ENCODE peak calls at places on chromosome 16, in six cellular contexts. One of them, this sample, is unnamed.

GRCh38 chr16:1279945-1280589 is 24.2 kb downstream of the TPSD1 start:
- DNase-seq in IMR-90: no peak
- DNase-seq in H1: no peak
- DNase-seq in neuronal stem cell: no peak
- DNase-seq in mesenchymal stem cell: no peak
- DNase-seq in trophoblast cell: no peak
- DNase-seq in this sample: no peak

GRCh38 chr16:578870-579405 is 9.2 kb downstream of the PIGQ start:
- DNase-seq in IMR-90: peak; percentile 65
- DNase-seq in H1: peak; percentile 94
- DNase-seq in neuronal stem cell: peak; percentile 71
- DNase-seq in mesenchymal stem cell: peak; percentile 82
- DNase-seq in trophoblast cell: peak; percentile 80
- DNase-seq in this sample: peak; percentile 85

GRCh38 chr16:85330694-85331188 is 218.5 kb upstream of the CIBAR2 start:
- DNase-seq in IMR-90: peak; percentile 86
- DNase-seq in H1: no peak
- DNase-seq in neuronal stem cell: peak; percentile 67
- DNase-seq in mesenchymal stem cell: peak; percentile 97
- DNase-seq in trophoblast cell: peak; percentile 27
- DNase-seq in this sample: peak; percentile 85

GRCh38 chr16:22789281-22789945 is 24.5 kb upstream of the HS3ST2 start:
- DNase-seq in IMR-90: no peak
- DNase-seq in H1: no peak
- DNase-seq in neuronal stem cell: no peak
- DNase-seq in mesenchymal stem cell: no peak
- DNase-seq in trophoblast cell: peak; percentile 47
- DNase-seq in this sample: no peak

GRCh38 chr16:17356243-17356933 is 114.4 kb downstream of the XYLT1 start:
- DNase-seq in IMR-90: no peak
- DNase-seq in H1: no peak
- DNase-seq in neuronal stem cell: no peak
- DNase-seq in mesenchymal stem cell: no peak
- DNase-seq in trophoblast cell: no peak
- DNase-seq in this sample: no peak

GRCh38 chr16:80092686-80093085 is 448.1 kb upstream of the DYNLRB2 start:
- DNase-seq in IMR-90: no peak
- DNase-seq in H1: no peak
- DNase-seq in neuronal stem cell: no peak
- DNase-seq in mesenchymal stem cell: no peak
- DNase-seq in trophoblast cell: peak; percentile 79
- DNase-seq in this sample: no peak

GRCh38 chr16:85365120-85365519 is 248.0 kb upstream of the GSE1 start:
- DNase-seq in IMR-90: no peak
- DNase-seq in H1: no peak
- DNase-seq in neuronal stem cell: no peak
- DNase-seq in mesenchymal stem cell: peak; percentile 46
- DNase-seq in trophoblast cell: peak; percentile 27
- DNase-seq in this sample: peak; percentile 47

GRCh38 chr16:27726621-27727275 is 176.8 kb downstream of the KATNIP start:
- DNase-seq in IMR-90: peak; percentile 53
- DNase-seq in H1: no peak
- DNase-seq in neuronal stem cell: no peak
- DNase-seq in mesenchymal stem cell: no peak
- DNase-seq in trophoblast cell: peak; percentile 88
- DNase-seq in this sample: no peak

GRCh38 chr16:11258553-11259287 is 2.7 kb upstream of the SOCS1 start:
- DNase-seq in IMR-90: no peak
- DNase-seq in H1: no peak
- DNase-seq in neuronal stem cell: no peak
- DNase-seq in mesenchymal stem cell: no peak
- DNase-seq in trophoblast cell: no peak
- DNase-seq in this sample: no peak

GRCh38 chr16:88747588-88748301 is 37.3 kb downstream of the PIEZO1 start:
- DNase-seq in IMR-90: no peak
- DNase-seq in H1: peak; percentile 87
- DNase-seq in neuronal stem cell: no peak
- DNase-seq in mesenchymal stem cell: peak; percentile 41
- DNase-seq in trophoblast cell: no peak
- DNase-seq in this sample: peak; percentile 83

GRCh38 chr16:57071840-57072541 is 20.4 kb upstream of the CPNE2 start:
- DNase-seq in IMR-90: peak; percentile 62
- DNase-seq in H1: no peak
- DNase-seq in neuronal stem cell: no peak
- DNase-seq in mesenchymal stem cell: peak; percentile 14
- DNase-seq in trophoblast cell: no peak
- DNase-seq in this sample: no peak

GRCh38 chr16:58378401-58378800 is 13.9 kb upstream of the GINS3 start:
- DNase-seq in IMR-90: no peak
- DNase-seq in H1: no peak
- DNase-seq in neuronal stem cell: no peak
- DNase-seq in mesenchymal stem cell: no peak
- DNase-seq in trophoblast cell: no peak
- DNase-seq in this sample: no peak

GRCh38 chr16:46727184-46727583 is 21.0 kb downstream of the MYLK3 start:
- DNase-seq in IMR-90: no peak
- DNase-seq in H1: no peak
- DNase-seq in neuronal stem cell: no peak
- DNase-seq in mesenchymal stem cell: no peak
- DNase-seq in trophoblast cell: no peak
- DNase-seq in this sample: no peak

GRCh38 chr16:23742761-23743160 is 12.1 kb upstream of the CHP2 start:
- DNase-seq in IMR-90: no peak
- DNase-seq in H1: no peak
- DNase-seq in neuronal stem cell: no peak
- DNase-seq in mesenchymal stem cell: no peak
- DNase-seq in trophoblast cell: no peak
- DNase-seq in this sample: no peak

GRCh38 chr16:71373073-71373472 is 14.6 kb downstream of the CALB2 start:
- DNase-seq in IMR-90: peak; percentile 12
- DNase-seq in H1: no peak
- DNase-seq in neuronal stem cell: no peak
- DNase-seq in mesenchymal stem cell: peak; percentile 12
- DNase-seq in trophoblast cell: no peak
- DNase-seq in this sample: no peak

GRCh38 chr16:75471723-75472634 is 7.5 kb upstream of the TMEM170A start:
- DNase-seq in IMR-90: peak; percentile 64
- DNase-seq in H1: no peak
- DNase-seq in neuronal stem cell: peak; percentile 46
- DNase-seq in mesenchymal stem cell: peak; percentile 72
- DNase-seq in trophoblast cell: peak; percentile 45
- DNase-seq in this sample: peak; percentile 62

GRCh38 chr16:78918805-78919204 is 681.7 kb downstream of the MAF start:
- DNase-seq in IMR-90: no peak
- DNase-seq in H1: no peak
- DNase-seq in neuronal stem cell: no peak
- DNase-seq in mesenchymal stem cell: no peak
- DNase-seq in trophoblast cell: no peak
- DNase-seq in this sample: no peak

GRCh38 chr16:70693231-70693671 is 7.4 kb upstream of the MTSS2 start:
- DNase-seq in IMR-90: no peak
- DNase-seq in H1: no peak
- DNase-seq in neuronal stem cell: no peak
- DNase-seq in mesenchymal stem cell: peak; percentile 66
- DNase-seq in trophoblast cell: peak; percentile 73
- DNase-seq in this sample: no peak

GRCh38 chr16:78402797-78403196 is 303.3 kb downstream of the WWOX start:
- DNase-seq in IMR-90: no peak
- DNase-seq in H1: no peak
- DNase-seq in neuronal stem cell: no peak
- DNase-seq in mesenchymal stem cell: no peak
- DNase-seq in trophoblast cell: no peak
- DNase-seq in this sample: no peak

GRCh38 chr16:8928467-8928957 is 35.2 kb downstream of the USP7 start:
- DNase-seq in IMR-90: peak; percentile 60
- DNase-seq in H1: no peak
- DNase-seq in neuronal stem cell: no peak
- DNase-seq in mesenchymal stem cell: peak; percentile 52
- DNase-seq in trophoblast cell: no peak
- DNase-seq in this sample: no peak

GRCh38 chr16:15608398-15609285 is 34.3 kb downstream of the MARF1 start:
- DNase-seq in IMR-90: peak; percentile 60
- DNase-seq in H1: no peak
- DNase-seq in neuronal stem cell: no peak
- DNase-seq in mesenchymal stem cell: peak; percentile 64
- DNase-seq in trophoblast cell: no peak
- DNase-seq in this sample: no peak

GRCh38 chr16:68286153-68287074 is 22.1 kb downstream of the SLC7A6 start:
- DNase-seq in IMR-90: no peak
- DNase-seq in H1: no peak
- DNase-seq in neuronal stem cell: no peak
- DNase-seq in mesenchymal stem cell: no peak
- DNase-seq in trophoblast cell: no peak
- DNase-seq in this sample: no peak

GRCh38 chr16:55901756-55902155 is 26.6 kb upstream of the CES5A start:
- DNase-seq in IMR-90: no peak
- DNase-seq in H1: peak; percentile 17
- DNase-seq in neuronal stem cell: no peak
- DNase-seq in mesenchymal stem cell: no peak
- DNase-seq in trophoblast cell: no peak
- DNase-seq in this sample: no peak

GRCh38 chr16:29012913-29013641 is 28.2 kb downstream of the LAT start:
- DNase-seq in IMR-90: peak; percentile 4
- DNase-seq in H1: no peak
- DNase-seq in neuronal stem cell: no peak
- DNase-seq in mesenchymal stem cell: no peak
- DNase-seq in trophoblast cell: no peak
- DNase-seq in this sample: no peak

GRCh38 chr16:10242076-10242475 is 59.8 kb upstream of the GRIN2A start:
- DNase-seq in IMR-90: no peak
- DNase-seq in H1: no peak
- DNase-seq in neuronal stem cell: no peak
- DNase-seq in mesenchymal stem cell: no peak
- DNase-seq in trophoblast cell: no peak
- DNase-seq in this sample: no peak

GRCh38 chr16:10242916-10243315 is 60.7 kb upstream of the GRIN2A start:
- DNase-seq in IMR-90: no peak
- DNase-seq in H1: no peak
- DNase-seq in neuronal stem cell: no peak
- DNase-seq in mesenchymal stem cell: no peak
- DNase-seq in trophoblast cell: no peak
- DNase-seq in this sample: no peak

GRCh38 chr16:10245002-10245401 is 62.8 kb upstream of the GRIN2A start:
- DNase-seq in IMR-90: no peak
- DNase-seq in H1: no peak
- DNase-seq in neuronal stem cell: no peak
- DNase-seq in mesenchymal stem cell: no peak
- DNase-seq in trophoblast cell: no peak
- DNase-seq in this sample: no peak

DNA sequence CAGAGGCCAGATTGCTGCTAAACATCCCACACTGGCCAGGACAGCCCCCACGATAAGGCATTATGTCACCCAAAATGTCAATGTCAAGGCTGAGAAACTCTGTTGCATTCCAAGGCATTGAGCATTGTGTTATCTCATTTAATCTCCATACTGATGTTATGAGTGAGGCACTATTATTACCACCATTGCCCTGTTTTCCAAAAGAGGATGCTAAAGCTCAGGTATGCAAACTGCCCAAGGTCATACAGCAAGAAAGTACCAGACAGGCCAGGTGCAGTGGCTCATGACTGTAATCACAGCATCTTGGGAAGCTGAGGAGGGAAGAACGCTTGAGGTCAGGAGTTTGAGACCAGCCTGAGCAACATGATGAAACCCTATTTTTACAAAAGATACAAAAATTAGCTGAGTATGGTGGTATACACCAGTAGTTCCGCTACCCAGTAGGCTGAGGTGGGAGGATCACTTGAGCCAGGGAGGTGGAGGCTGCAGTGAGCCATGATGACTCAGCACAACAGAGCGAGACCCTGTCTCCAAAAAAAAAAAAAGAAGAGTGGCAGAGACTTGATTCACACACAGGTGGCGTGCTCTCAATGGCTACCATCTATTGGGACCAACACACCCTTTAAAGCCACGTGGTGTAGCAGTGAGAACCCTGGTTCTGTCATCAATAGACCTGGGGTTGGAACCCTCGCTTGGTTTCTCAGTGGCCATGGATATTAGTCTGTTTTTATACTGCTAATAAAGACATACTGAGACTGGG is 58.8 kb upstream of the GRIN2A start:
- DNase-seq in IMR-90: no peak
- DNase-seq in H1: no peak
- DNase-seq in neuronal stem cell: no peak
- DNase-seq in mesenchymal stem cell: no peak
- DNase-seq in trophoblast cell: peak; percentile 80
- DNase-seq in this sample: peak; percentile 36
- H2BK120ac ChIP-seq in IMR-90: no peak overlapping the region
- H2BK120ac ChIP-seq in H1: no peak overlapping the region
- H2BK120ac ChIP-seq in neuronal stem cell: no peak overlapping the region
- H2BK120ac ChIP-seq in mesenchymal stem cell: no peak overlapping the region
- H2BK120ac ChIP-seq in trophoblast cell: no peak overlapping the region
- H2BK120ac ChIP-seq in this sample: no peak overlapping the region

DNA sequence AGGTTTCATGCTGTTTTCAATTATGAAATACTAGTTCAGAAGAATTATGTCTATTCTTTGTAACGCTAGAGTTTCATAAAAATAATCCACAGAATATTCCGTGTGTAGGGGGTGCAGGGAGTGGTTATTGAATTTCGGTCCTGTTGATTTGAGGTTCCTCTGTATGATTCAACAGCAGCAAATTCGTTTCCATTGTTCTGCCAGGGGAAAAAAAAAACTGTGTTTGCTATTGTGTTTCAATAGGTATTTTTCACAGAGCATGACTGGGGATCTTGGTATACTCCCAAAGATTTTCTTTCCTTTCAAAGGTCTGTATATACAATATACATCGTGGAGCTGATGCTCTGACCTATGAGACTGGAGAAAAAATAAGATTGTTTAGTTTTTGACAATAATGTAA is 15.8 kb downstream of the SHISA9 start:
- DNase-seq in IMR-90: no peak
- DNase-seq in H1: no peak
- DNase-seq in neuronal stem cell: no peak
- DNase-seq in mesenchymal stem cell: no peak
- DNase-seq in trophoblast cell: no peak
- DNase-seq in this sample: no peak
- H3K4me2 ChIP-seq in IMR-90: no peak overlapping the region
- H3K4me2 ChIP-seq in H1: no peak overlapping the region
- H3K4me2 ChIP-seq in neuronal stem cell: no peak overlapping the region
- H3K4me2 ChIP-seq in mesenchymal stem cell: no peak overlapping the region
- H3K4me2 ChIP-seq in trophoblast cell: no peak overlapping the region
- H3K4me2 ChIP-seq in this sample: no peak overlapping the region

GRCh38 chr16:67212766-67213165 is 13.8 kb downstream of the ELMO3 start:
- DNase-seq in IMR-90: no peak
- DNase-seq in H1: no peak
- DNase-seq in neuronal stem cell: no peak
- DNase-seq in mesenchymal stem cell: no peak
- DNase-seq in trophoblast cell: peak; percentile 66
- DNase-seq in this sample: no peak
- H4K91ac ChIP-seq in IMR-90: no peak overlapping the region
- H4K91ac ChIP-seq in H1: no peak overlapping the region
- H4K91ac ChIP-seq in neuronal stem cell: no peak overlapping the region
- H4K91ac ChIP-seq in mesenchymal stem cell: no peak overlapping the region
- H4K91ac ChIP-seq in trophoblast cell: no peak overlapping the region
- H4K91ac ChIP-seq in this sample: no peak overlapping the region

DNA sequence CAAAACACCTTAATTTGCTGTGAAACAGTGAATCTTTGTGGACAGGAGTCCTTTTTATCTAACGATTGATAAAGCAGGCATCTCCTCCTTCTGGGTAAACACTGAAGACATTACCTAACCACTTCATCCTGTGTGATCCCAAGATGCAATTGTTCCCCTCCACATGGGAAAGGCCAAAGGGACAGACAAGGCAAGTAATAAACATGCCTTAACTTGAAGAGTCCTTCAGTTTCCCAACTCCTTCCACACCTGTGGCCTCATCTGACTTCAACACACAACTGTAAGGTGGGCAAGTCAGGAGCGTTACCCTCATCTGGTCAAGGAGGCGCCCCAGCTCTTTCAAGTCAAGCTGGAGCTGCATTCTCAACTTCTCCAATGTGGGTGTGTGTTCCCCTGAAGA is 278.6 kb downstream of the ABCC12 start:
- DNase-seq in IMR-90: no peak
- DNase-seq in H1: no peak
- DNase-seq in neuronal stem cell: no peak
- DNase-seq in mesenchymal stem cell: no peak
- DNase-seq in trophoblast cell: no peak
- DNase-seq in this sample: no peak
- H2BK120ac ChIP-seq in IMR-90: no peak overlapping the region
- H2BK120ac ChIP-seq in H1: no peak overlapping the region
- H2BK120ac ChIP-seq in neuronal stem cell: no peak overlapping the region
- H2BK120ac ChIP-seq in mesenchymal stem cell: no peak overlapping the region
- H2BK120ac ChIP-seq in trophoblast cell: no peak overlapping the region
- H2BK120ac ChIP-seq in this sample: no peak overlapping the region

This sample was measured in H9.